ENCODE peak calls at places on chromosomes 2 and 18, in nine cellular contexts. Z, O, U, I, G, R, B, H and C are unnamed samples.

GRCh38 chr2:140654565-140654964 is 1476.3 kb downstream of the LRP1B start:
- DNase-seq in Z (no peak), O (no peak), U (no peak), I (no peak), G (no peak), R (no peak), B (peak; percentile 46), H (no peak), C (no peak)

GRCh38 chr2:16784652-16785051 is 119.0 kb upstream of the CYRIA start:
- DNase-seq in Z (no peak), O (no peak), U (no peak), I (no peak), G (no peak), R (no peak), B (no peak), H (no peak), C (no peak)

GRCh38 chr18:79553696-79554095 is 125.9 kb upstream of the CTDP1 start:
- DNase-seq in Z (no peak), O (no peak), U (no peak), I (no peak), G (peak; percentile 22), R (no peak), B (no peak), H (no peak), C (no peak)

GRCh38 chr2:50241292-50241691 is 790.6 kb downstream of the NRXN1 start:
- DNase-seq in Z (no peak), O (no peak), U (no peak), I (no peak), G (no peak), R (no peak), B (no peak), H (no peak), C (no peak)

GRCh38 chr18:44803019-44803650 is 122.4 kb downstream of the SETBP1 start:
- DNase-seq in Z (peak; percentile 4), O (peak; percentile 77), U (peak; percentile 62), I (peak; percentile 44), G (no peak), R (peak; percentile 37), B (peak; percentile 42), H (no peak), C (peak; percentile 85)

GRCh38 chr2:159557437-159558034 is 58.8 kb downstream of the BAZ2B start:
- DNase-seq in Z (no peak), O (no peak), U (no peak), I (no peak), G (no peak), R (no peak), B (peak; percentile 41), H (peak; percentile 6), C (no peak)

GRCh38 chr2:20469595-20469994 is 22.7 kb downstream of the RHOB start:
- DNase-seq in Z (no peak), O (no peak), U (no peak), I (no peak), G (peak; percentile 7), R (no peak), B (no peak), H (no peak), C (no peak)

GRCh38 chr2:126687086-126687485 is 31.1 kb downstream of the GYPC start:
- DNase-seq in Z (no peak), O (no peak), U (no peak), I (no peak), G (no peak), R (no peak), B (no peak), H (no peak), C (no peak)

GRCh38 chr18:70044626-70045025 is 97.0 kb upstream of the CD226 start:
- DNase-seq in Z (peak; percentile 71), O (no peak), U (no peak), I (no peak), G (no peak), R (no peak), B (peak; percentile 94), H (no peak), C (peak; percentile 97)

GRCh38 chr18:38932752-38933151 is 1367.2 kb upstream of the CELF4 start:
- DNase-seq in Z (no peak), O (no peak), U (no peak), I (no peak), G (no peak), R (no peak), B (no peak), H (no peak), C (no peak)

GRCh38 chr18:499351-500229 is 911 bp downstream of the COLEC12 start:
- DNase-seq in Z (no peak), O (no peak), U (peak; percentile 21), I (no peak), G (peak; percentile 50), R (no peak), B (peak; percentile 82), H (no peak), C (peak; percentile 90)

GRCh38 chr2:126912201-126912600 is 13.5 kb downstream of the TEX51 start:
- DNase-seq in Z (no peak), O (no peak), U (no peak), I (no peak), G (no peak), R (no peak), B (no peak), H (no peak), C (no peak)

GRCh38 chr2:215680605-215681598 is 245.0 kb upstream of the FN1 start:
- DNase-seq in Z (no peak), O (no peak), U (peak; percentile 30), I (no peak), G (peak; percentile 54), R (no peak), B (peak; percentile 91), H (no peak), C (peak; percentile 95)

GRCh38 chr18:59696311-59697235 is 650 bp downstream of the CCBE1 start:
- DNase-seq in Z (no peak), O (no peak), U (no peak), I (no peak), G (no peak), R (no peak), B (peak; percentile 54), H (no peak), C (peak; percentile 42)

GRCh38 chr2:109164739-109165221 is 35.8 kb downstream of the SH3RF3 start:
- DNase-seq in Z (no peak), O (no peak), U (peak; percentile 44), I (peak; percentile 61), G (no peak), R (no peak), B (peak; percentile 72), H (no peak), C (no peak)

GRCh38 chr2:158325782-158326335 is 130.7 kb downstream of the CCDC148 start:
- DNase-seq in Z (no peak), O (no peak), U (no peak), I (no peak), G (no peak), R (no peak), B (no peak), H (no peak), C (no peak)

GRCh38 chr2:200588076-200588678 is 2.4 kb downstream of the AOX1 start:
- DNase-seq in Z (no peak), O (no peak), U (no peak), I (no peak), G (no peak), R (no peak), B (no peak), H (no peak), C (no peak)

GRCh38 chr2:239831272-239831731 is 193.8 kb downstream of the NDUFA10 start:
- DNase-seq in Z (no peak), O (no peak), U (no peak), I (no peak), G (no peak), R (no peak), B (peak; percentile 29), H (no peak), C (no peak)

GRCh38 chr2:30264236-30264635 is 32.9 kb downstream of the LBH start:
- DNase-seq in Z (no peak), O (no peak), U (no peak), I (no peak), G (no peak), R (no peak), B (peak; percentile 18), H (no peak), C (no peak)

GRCh38 chr2:75788154-75788553 is 77.4 kb upstream of the GCFC2 start:
- DNase-seq in Z (no peak), O (peak; percentile 47), U (no peak), I (no peak), G (peak; percentile 36), R (peak; percentile 46), B (no peak), H (no peak), C (no peak)
- H3K27ac ChIP-seq in Z (no peak overlapping the region), O (no peak overlapping the region), U (no peak overlapping the region), I (no peak overlapping the region), G (no peak overlapping the region), R (no peak overlapping the region), B (no peak overlapping the region), H (no peak overlapping the region), C (no peak overlapping the region)

GRCh38 chr18:49728542-49728941 is 84.8 kb downstream of the ACAA2 start:
- DNase-seq in Z (no peak), O (peak; percentile 38), U (peak; percentile 26), I (peak; percentile 16), G (no peak), R (peak; percentile 47), B (peak; percentile 68), H (peak; percentile 14), C (peak; percentile 47)
- TF ChIP-seq CTCF in Z (peak; percentile 42), O (peak; percentile 49), U (peak; percentile 57), I (peak; percentile 49), G (peak; percentile 48), R (peak; percentile 41), B (peak; percentile 73), H (peak; percentile 69), C (peak; percentile 84)

GRCh38 chr2:176146645-176147044 is 4.7 kb upstream of the HOXD4 start:
- DNase-seq in Z (no peak), O (no peak), U (no peak), I (no peak), G (no peak), R (no peak), B (no peak), H (no peak), C (no peak)

GRCh38 chr2:176148758-176149483 is 2.4 kb upstream of the HOXD4 start:
- DNase-seq in Z (no peak), O (no peak), U (no peak), I (no peak), G (no peak), R (no peak), B (no peak), H (no peak), C (no peak)

GRCh38 chr2:176147215-176147789 is 4.0 kb upstream of the HOXD4 start:
- DNase-seq in Z (no peak), O (no peak), U (no peak), I (no peak), G (no peak), R (no peak), B (no peak), H (no peak), C (no peak)

GRCh38 chr2:176149484-176150337 is 1.6 kb upstream of the HOXD4 start:
- DNase-seq in Z (no peak), O (no peak), U (no peak), I (no peak), G (no peak), R (no peak), B (no peak), H (no peak), C (no peak)

GRCh38 chr2:176147790-176148496 is 3.4 kb upstream of the HOXD4 start:
- DNase-seq in Z (no peak), O (no peak), U (no peak), I (no peak), G (no peak), R (no peak), B (no peak), H (no peak), C (no peak)
- H3K4me3 ChIP-seq in Z (no peak overlapping the region), O (no peak overlapping the region), U (no peak overlapping the region), I (no peak overlapping the region), G (no peak overlapping the region), R (no peak overlapping the region), B (no peak overlapping the region), H (no peak overlapping the region), C (no peak overlapping the region)

GRCh38 chr2:42932271-42933151 is 140.1 kb upstream of the HAAO start:
- DNase-seq in Z (no peak), O (no peak), U (no peak), I (no peak), G (no peak), R (no peak), B (no peak), H (no peak), C (no peak)
- H3K27ac ChIP-seq in Z (peak overlapping the region; percentile 31), O (no peak overlapping the region), U (no peak overlapping the region), I (peak overlapping the region; percentile 89), G (no peak overlapping the region), R (no peak overlapping the region), B (peak overlapping the region; percentile 79), H (no peak overlapping the region), C (no peak overlapping the region)